ENCODE peak calls at places on chromosomes 6 and 20, in six cellular contexts. Q is astrocyte of the spinal cord, A is endothelial cell of umbilical vein, K is PC-3, W is testis, G is psoas muscle. B is an unnamed sample.

GRCh38 chr6:169851641-169852503 is 100.5 kb downstream of the ERMARD start:
- DNase-seq in G (no peak), K (peak), Q (peak), W (peak), A (peak), B (no peak)

GRCh38 chr6:113860165-113860955 is 3.2 kb downstream of the MARCKS start:
- DNase-seq in W (peak), A (peak), Q (no peak), G (peak), K (peak), B (peak)

GRCh38 chr6:43865947-43866346 is 95.9 kb downstream of the VEGFA start:
- DNase-seq in K (no peak), G (no peak), W (no peak), A (no peak), Q (no peak), B (no peak)

GRCh38 chr6:44580901-44581300 is 193.4 kb downstream of the CDC5L start:
- DNase-seq in G (no peak), Q (peak), W (no peak), A (no peak), K (peak), B (peak)

GRCh38 chr6:156949376-156949775 is 172.2 kb downstream of the ARID1B start:
- DNase-seq in W (no peak), A (peak), G (no peak), Q (peak), K (peak), B (peak)

GRCh38 chr20:25280051-25280573 is 32.2 kb downstream of the PYGB start:
- DNase-seq in W (peak), A (no peak), G (peak), Q (no peak), K (no peak), B (no peak)

GRCh38 chr6:153210083-153210482 is 79.0 kb upstream of the RGS17 start:
- DNase-seq in W (no peak), G (no peak), K (no peak), A (no peak), Q (peak), B (no peak)

GRCh38 chr6:122789862-122790739 is 1.0 kb downstream of the SMPDL3A start:
- DNase-seq in G (peak), K (peak), W (no peak), A (peak), Q (peak), B (no peak)

GRCh38 chr6:153092082-153093013 is 38.7 kb downstream of the RGS17 start:
- DNase-seq in Q (peak), K (peak), G (no peak), W (no peak), A (peak), B (peak)

GRCh38 chr6:23269436-23269835 is 700.1 kb downstream of the HDGFL1 start:
- DNase-seq in G (no peak), A (no peak), W (no peak), K (no peak), Q (no peak), B (no peak)

GRCh38 chr6:39003072-39003471 is 45.5 kb upstream of the GLP1R start:
- DNase-seq in A (no peak), G (no peak), K (peak), Q (no peak), W (no peak), B (no peak)

GRCh38 chr6:146028250-146028789 is 542 bp upstream of the GRM1 start:
- DNase-seq in Q (peak), G (peak), W (peak), K (peak), A (peak), B (peak)

GRCh38 chr6:148044261-148044731 is 298.3 kb upstream of the SASH1 start:
- DNase-seq in G (no peak), A (no peak), K (peak), Q (peak), W (no peak), B (peak)

GRCh38 chr20:21145424-21145823 is 19.5 kb downstream of the KIZ start:
- DNase-seq in W (no peak), A (no peak), G (no peak), K (no peak), Q (no peak), B (no peak)

GRCh38 chr6:7085911-7086310 is 21.9 kb upstream of the RREB1 start:
- DNase-seq in W (peak), A (no peak), Q (no peak), K (peak), G (peak), B (peak)

GRCh38 chr6:138963531-138963930 is 24.5 kb downstream of the REPS1 start:
- DNase-seq in Q (peak), W (no peak), A (peak), G (no peak), K (no peak), B (no peak)

GRCh38 chr6:78132681-78133410 is 480.0 kb downstream of the MEI4 start:
- DNase-seq in A (no peak), W (no peak), Q (no peak), K (no peak), G (no peak), B (no peak)

GRCh38 chr6:8085053-8085511 is 17.3 kb downstream of the EEF1E1 start:
- DNase-seq in K (peak), Q (peak), G (peak), W (peak), A (peak), B (peak)

GRCh38 chr6:47420394-47421371 is 56.9 kb upstream of the CD2AP start:
- DNase-seq in W (no peak), Q (peak), A (peak), K (peak), G (no peak), B (no peak)

GRCh38 chr6:159014406-159014805 is 14.4 kb upstream of the RSPH3 start:
- DNase-seq in K (no peak), G (no peak), A (no peak), W (no peak), Q (no peak), B (no peak)

GRCh38 chr6:87623248-87623647 is 33.3 kb downstream of the ORC3 start:
- DNase-seq in K (no peak), A (peak), Q (peak), W (no peak), G (no peak), B (peak)

GRCh38 chr6:12196326-12196936 is 93.7 kb upstream of the EDN1 start:
- DNase-seq in K (peak), Q (peak), W (no peak), A (peak), G (no peak), B (peak)

GRCh38 chr6:38058022-38058421 is 238.5 kb downstream of the ZFAND3 start:
- DNase-seq in A (no peak), G (no peak), K (peak), W (no peak), Q (peak), B (peak)

GRCh38 chr6:1658212-1659005 is 48.7 kb downstream of the FOXC1 start:
- DNase-seq in G (no peak), A (no peak), W (no peak), Q (no peak), K (no peak), B (no peak)

GRCh38 chr6:134577998-134578397 is 260.1 kb upstream of the SGK1 start:
- DNase-seq in Q (peak), W (no peak), K (peak), G (no peak), A (peak), B (peak)

GRCh38 chr20:25199473-25200265 is 4.2 kb downstream of the ENTPD6 start:
- DNase-seq in K (no peak), A (no peak), Q (peak), G (no peak), W (no peak), B (no peak)

GRCh38 chr6:134379086-134379485 is 61.2 kb upstream of the SGK1 start:
- DNase-seq in K (peak), G (no peak), Q (no peak), W (peak), A (no peak), B (no peak)

GRCh38 chr6:105810105-105810921 is 275.8 kb upstream of the PRDM1 start:
- DNase-seq in K (peak), G (peak), W (no peak), A (peak), Q (peak), B (peak)

GRCh38 chr6:1089860-1090259 is 222.0 kb upstream of the FOXQ1 start:
- DNase-seq in W (no peak), K (no peak), A (no peak), Q (no peak), G (no peak), B (no peak)

GRCh38 chr6:169289671-169290408 is 36.2 kb upstream of the THBS2 start:
- DNase-seq in G (peak), W (no peak), Q (peak), K (peak), A (no peak), B (no peak)

GRCh38 chr6:20126102-20126752 is 86.0 kb downstream of the MBOAT1 start:
- DNase-seq in Q (no peak), A (no peak), W (no peak), K (no peak), G (no peak), B (no peak)

GRCh38 chr6:20128018-20128417 is 84.3 kb downstream of the MBOAT1 start:
- DNase-seq in G (no peak), Q (no peak), A (no peak), K (no peak), W (no peak), B (no peak)

GRCh38 chr6:20124545-20124944 is 87.7 kb downstream of the MBOAT1 start:
- DNase-seq in A (no peak), W (no peak), K (no peak), G (no peak), Q (no peak), B (no peak)

GRCh38 chr6:20129290-20130088 is 82.8 kb downstream of the MBOAT1 start:
- DNase-seq in Q (no peak), A (no peak), W (no peak), K (no peak), G (no peak), B (no peak)

GRCh38 chr6:20126789-20127653 is 85.2 kb downstream of the MBOAT1 start:
- DNase-seq in Q (peak), G (peak), K (peak), A (peak), W (peak), B (peak)
- TF ChIP-seq CTCF in Q (peak), G (peak), K (peak), A (peak), W (peak), B (peak)

GRCh38 chr6:26607434-26608230 is 10.9 kb downstream of the ABT1 start:
- DNase-seq in Q (peak), K (peak), A (peak), W (peak), G (no peak), B (peak)

GRCh38 chr6:26609463-26609862 is 12.7 kb downstream of the ABT1 start:
- DNase-seq in W (no peak), G (no peak), A (no peak), K (no peak), Q (no peak), B (no peak)

GRCh38 chr6:26613717-26614683 is 17.2 kb downstream of the ABT1 start:
- DNase-seq in G (no peak), A (no peak), W (no peak), Q (no peak), K (no peak), B (no peak)

GRCh38 chr6:26611599-26611998 is 14.8 kb downstream of the ABT1 start:
- DNase-seq in A (no peak), W (no peak), K (no peak), Q (no peak), G (no peak), B (no peak)

DNA sequence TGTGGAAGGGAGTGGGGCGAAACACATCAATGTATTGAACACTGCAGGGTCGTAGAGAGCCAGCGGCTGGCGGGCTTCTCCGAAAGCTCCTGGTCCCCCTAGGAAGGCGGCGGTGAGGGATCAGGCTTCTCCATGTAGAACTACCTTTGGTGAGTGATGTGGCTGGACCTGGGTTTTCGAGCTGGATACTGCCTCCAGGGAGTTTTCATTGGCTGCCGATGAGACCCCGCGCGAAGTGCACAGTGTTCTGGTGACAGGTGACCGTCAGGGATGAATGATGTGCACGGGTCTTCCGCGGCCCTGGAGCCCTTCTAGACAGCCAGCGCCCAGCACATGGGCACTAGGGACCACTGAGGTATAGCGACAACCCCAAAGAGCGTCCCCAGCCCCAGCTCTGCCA is 16.4 kb downstream of the ABT1 start:
- DNase-seq in A (no peak), G (no peak), Q (no peak), W (no peak), K (no peak), B (no peak)
- H3K4me3 ChIP-seq in A (no peak), G (no peak), Q (no peak), W (peak), K (no peak), B (no peak)

DNA sequence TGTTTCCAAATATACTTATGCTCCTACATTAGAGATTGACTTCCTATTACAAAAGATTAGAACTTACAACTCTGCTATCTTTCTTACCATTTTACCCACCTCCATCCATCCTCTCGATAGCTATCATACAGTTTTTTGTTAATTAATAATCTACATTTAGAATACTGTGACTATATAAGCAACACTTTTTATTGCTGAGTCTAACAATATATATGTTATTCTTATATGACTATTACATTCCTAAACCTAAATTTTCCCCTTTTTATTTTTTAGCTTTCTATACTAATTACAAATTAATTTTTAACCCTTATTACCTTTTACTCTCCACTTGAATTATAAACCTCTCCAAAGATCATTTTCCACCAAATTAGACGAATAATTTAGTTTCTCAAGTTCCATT is 57.0 kb downstream of the RNF217 start:
- DNase-seq in G (no peak), A (no peak), K (no peak), Q (no peak), W (no peak), B (no peak)
- TF ChIP-seq CTCF in G (no peak), A (no peak), K (no peak), Q (no peak), W (no peak), B (no peak)

DNA sequence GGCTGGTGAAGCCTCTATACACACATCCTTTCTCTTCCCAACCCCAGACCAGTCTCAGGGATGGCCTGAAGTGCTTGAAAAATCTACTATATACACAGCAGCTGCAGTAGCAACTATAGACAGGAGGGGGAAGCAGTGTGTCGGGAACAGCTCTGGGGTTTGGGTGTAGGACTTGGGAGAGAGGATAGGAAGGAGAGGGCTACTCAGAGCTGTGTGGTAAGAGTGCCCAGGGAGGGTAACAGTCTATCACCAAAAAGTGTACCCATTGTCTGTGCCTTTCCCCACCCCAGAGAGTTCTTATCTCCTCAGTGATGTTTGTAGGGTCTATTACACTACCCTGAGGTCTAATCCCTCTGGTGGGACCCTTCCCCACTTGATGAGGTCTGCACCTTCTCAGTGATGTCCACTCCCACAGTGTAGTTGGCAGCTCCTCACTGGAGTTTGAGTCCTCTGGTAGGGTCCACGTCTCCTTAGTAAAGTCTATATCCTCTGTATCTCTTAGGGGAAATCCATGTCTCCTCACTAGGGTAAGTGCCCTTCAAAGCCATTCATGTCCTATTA is 1.5 kb upstream of the GGT7 start:
- DNase-seq in K (peak), G (peak), A (peak), W (peak), Q (peak), B (peak)
- H3K4me3 ChIP-seq in K (no peak), G (no peak), A (no peak), W (no peak), Q (no peak), B (no peak)

DNA sequence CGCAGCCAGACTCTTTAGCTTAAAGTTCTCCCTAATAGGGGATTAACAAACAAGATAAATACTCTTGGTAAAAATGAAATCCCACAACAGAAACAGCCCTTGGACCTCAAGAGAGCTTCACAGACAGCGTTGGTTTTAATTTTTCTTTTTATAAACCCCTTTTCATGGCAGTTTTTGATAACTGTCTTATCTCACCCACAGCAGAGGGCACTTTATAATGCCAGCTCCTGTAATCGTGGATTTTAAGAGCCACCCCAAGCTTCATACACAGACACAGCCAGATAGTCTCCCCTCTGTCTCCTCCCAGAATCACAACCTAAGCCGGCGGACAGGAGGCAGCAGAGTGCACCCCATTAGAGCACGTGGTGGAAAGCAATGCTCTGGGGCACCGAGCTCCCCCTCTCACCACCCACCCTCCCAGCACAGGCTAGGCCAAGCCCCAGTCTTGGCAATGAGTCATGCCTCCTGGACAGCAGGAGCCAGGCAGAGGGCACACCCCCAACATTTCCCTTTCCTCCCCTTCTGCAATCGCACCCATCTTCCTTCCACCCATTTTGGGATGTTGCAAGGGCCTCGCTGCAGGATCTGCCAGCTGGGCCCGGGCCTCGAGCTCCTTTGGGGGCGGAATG is 2.5 kb downstream of the JAG1 start:
- DNase-seq in A (peak), W (peak), G (no peak), Q (peak), K (peak), B (peak)
- TF ChIP-seq CTCF in A (peak), W (peak), G (peak), Q (peak), K (peak), B (peak)

DNA sequence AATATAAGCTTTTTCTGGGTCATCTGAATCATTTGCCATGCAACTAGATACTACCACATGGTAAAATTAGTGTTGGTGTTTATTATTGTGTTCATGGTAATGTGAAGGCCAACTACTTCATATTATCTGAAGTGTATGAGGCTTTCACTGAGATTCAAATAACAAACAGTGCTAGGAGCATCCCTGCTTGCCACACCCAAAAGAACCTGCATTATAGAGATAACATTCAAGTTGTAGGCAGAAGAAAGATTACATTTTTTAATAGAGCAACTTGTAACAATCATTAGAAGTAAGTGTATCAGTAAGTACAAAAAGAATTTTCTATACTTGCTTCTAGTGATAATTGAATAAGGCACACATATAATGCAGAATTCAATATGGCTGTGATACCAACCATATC is 49.7 kb downstream of the BCKDHB start:
- DNase-seq in A (no peak), K (no peak), W (no peak), G (no peak), Q (no peak), B (no peak)
- H3K4me3 ChIP-seq in A (no peak), K (no peak), W (no peak), G (no peak), Q (no peak), B (no peak)

DNA sequence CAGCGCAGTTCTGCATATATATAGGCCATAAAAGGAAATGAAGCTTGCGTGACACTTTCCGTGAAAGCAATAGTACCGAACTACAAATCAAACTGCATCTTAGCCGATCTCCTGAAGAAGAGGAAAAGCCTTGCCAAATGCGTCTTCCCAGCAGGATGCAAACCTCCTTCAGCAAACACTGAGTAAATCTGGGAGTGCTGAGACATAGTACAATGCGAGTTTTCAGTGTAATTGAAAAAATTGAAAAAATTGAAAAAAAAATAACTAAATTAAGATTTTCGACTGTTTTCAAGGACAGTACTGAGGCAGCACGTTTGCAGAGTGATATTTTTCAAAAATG is 13.4 kb downstream of the RPP21 start:
- DNase-seq in G (no peak), K (peak), W (no peak), A (no peak), Q (no peak), B (no peak)
- TF ChIP-seq CTCF in G (no peak), K (no peak), W (no peak), A (no peak), Q (no peak), B (no peak)

GRCh38 chr20:43323592-43323991 is 133.9 kb upstream of the PTPRT start:
- DNase-seq in Q (no peak), W (no peak), K (no peak), G (no peak), A (no peak), B (no peak)
- H3K4me3 ChIP-seq in Q (no peak), W (no peak), K (no peak), G (no peak), A (no peak), B (no peak)

GRCh38 chr20:32986331-32986966 is 17.8 kb downstream of the SUN5 start:
- DNase-seq in K (no peak), A (no peak), W (no peak), G (no peak), Q (no peak), B (no peak)
- TF ChIP-seq CTCF in K (no peak), A (no peak), W (no peak), G (no peak), Q (no peak), B (no peak)